ENCODE peak calls at places on chromosomes 7 and 10, in seven cellular contexts. K is heart right ventricle, H is fibroblast of the aortic adventitia, J is cerebellar cortex, Q is GM12892, E is OCI-LY7, A is HAP-1. X is an unnamed sample.

GRCh38 chr10:74179124-74179710 is 28.2 kb downstream of the ADK start:
- DNase-seq in H (no peak), K (no peak), E (no peak), Q (no peak), J (no peak), A (no peak), X (no peak)

GRCh38 chr10:97178074-97178473 is 7.7 kb downstream of the SLIT1 start:
- DNase-seq in Q (no peak), E (no peak), A (no peak), H (no peak), J (no peak), K (no peak), X (no peak)

GRCh38 chr7:95478139-95479037 is 7.4 kb upstream of the ASB4 start:
- DNase-seq in H (peak; percentile 50), J (peak; percentile 47), E (no peak), A (no peak), Q (no peak), K (no peak), X (peak; percentile 19)

GRCh38 chr10:4270116-4270515 is 485.1 kb upstream of the KLF6 start:
- DNase-seq in E (no peak), J (no peak), K (no peak), H (peak; percentile 85), Q (no peak), A (no peak), X (no peak)

GRCh38 chr10:79904671-79905321 is 44.1 kb downstream of the SFTPD start:
- DNase-seq in A (peak; percentile 61), J (peak; percentile 34), Q (no peak), H (peak; percentile 63), K (peak; percentile 80), E (no peak), X (peak; percentile 51)

GRCh38 chr7:79452032-79452494 is 1.4 kb downstream of the MAGI2 start:
- DNase-seq in J (peak; percentile 86), E (no peak), A (no peak), H (peak; percentile 91), K (peak; percentile 84), Q (no peak), X (peak; percentile 91)

GRCh38 chr7:155647302-155647701 is 2.8 kb downstream of the RBM33 start:
- DNase-seq in H (no peak), K (no peak), A (no peak), E (no peak), Q (no peak), J (no peak), X (no peak)

GRCh38 chr7:80666376-80666775 is 27.9 kb downstream of the CD36 start:
- DNase-seq in K (no peak), A (no peak), E (no peak), J (no peak), Q (no peak), H (no peak), X (no peak)

GRCh38 chr7:73647725-73648592 is 19.7 kb upstream of the VPS37D start:
- DNase-seq in K (no peak), E (no peak), J (no peak), A (no peak), H (no peak), Q (no peak), X (peak; percentile 46)

GRCh38 chr7:134330990-134331389 is 14.3 kb upstream of the SLC35B4 start:
- DNase-seq in H (no peak), E (no peak), J (no peak), A (no peak), K (no peak), Q (no peak), X (no peak)

GRCh38 chr10:98673156-98673765 is 226.5 kb upstream of the HPS1 start:
- DNase-seq in Q (no peak), E (no peak), H (no peak), A (no peak), K (no peak), J (no peak), X (no peak)

GRCh38 chr7:2807846-2808772 is 36.0 kb downstream of the GNA12 start:
- DNase-seq in Q (no peak), K (no peak), E (no peak), J (no peak), H (no peak), A (no peak), X (no peak)

GRCh38 chr7:133253522-133253882 is 624 bp downstream of the EXOC4 start:
- DNase-seq in H (peak; percentile 21), J (peak; percentile 37), K (no peak), Q (no peak), E (peak; percentile 42), A (no peak), X (no peak)

GRCh38 chr10:42932116-42932515 is 144.8 kb upstream of the RET start:
- DNase-seq in Q (no peak), E (no peak), H (no peak), K (no peak), J (no peak), A (no peak), X (no peak)

GRCh38 chr10:79229081-79229541 is 118.2 kb upstream of the PPIF start:
- DNase-seq in E (no peak), Q (no peak), J (no peak), K (no peak), A (no peak), H (no peak), X (no peak)

GRCh38 chr10:133335238-133336122 is 1.2 kb downstream of the CALY start:
- DNase-seq in K (no peak), A (no peak), J (peak; percentile 70), Q (no peak), H (peak; percentile 60), E (no peak), X (peak; percentile 81)

GRCh38 chr7:100957832-100958421 is 8.6 kb downstream of the MUC3A start:
- DNase-seq in K (no peak), Q (no peak), A (no peak), E (no peak), H (peak; percentile 23), J (no peak), X (no peak)

GRCh38 chr7:4612939-4613841 is 68.9 kb upstream of the FOXK1 start:
- DNase-seq in H (peak; percentile 56), Q (no peak), J (no peak), E (no peak), K (no peak), A (no peak), X (no peak)

GRCh38 chr7:41984888-41985287 is 252.1 kb downstream of the GLI3 start:
- DNase-seq in H (peak; percentile 59), A (no peak), E (no peak), K (no peak), Q (no peak), J (no peak), X (no peak)

GRCh38 chr10:119120413-119120867 is 16.5 kb downstream of the DENND10 start:
- DNase-seq in H (no peak), Q (no peak), A (no peak), J (no peak), E (peak; percentile 55), K (no peak), X (no peak)

GRCh38 chr7:42244828-42245227 is 7.8 kb upstream of the GLI3 start:
- DNase-seq in H (peak; percentile 86), E (no peak), Q (no peak), K (no peak), J (no peak), A (no peak), X (no peak)

GRCh38 chr10:130495891-130496642 is 359.9 kb downstream of the GLRX3 start:
- DNase-seq in H (no peak), K (no peak), J (no peak), Q (no peak), E (no peak), A (no peak), X (no peak)

GRCh38 chr7:101112233-101112632 is 14.7 kb upstream of the SERPINE1 start:
- DNase-seq in K (peak; percentile 85), A (no peak), J (no peak), H (peak; percentile 67), E (no peak), Q (no peak), X (peak; percentile 95)

GRCh38 chr7:91945476-91945875 is 4.8 kb downstream of the AKAP9 start:
- DNase-seq in K (no peak), J (no peak), Q (no peak), H (peak; percentile 54), A (no peak), E (no peak), X (no peak)

GRCh38 chr10:97888641-97889262 is 39.1 kb downstream of the GOLGA7B start:
- DNase-seq in E (no peak), Q (no peak), J (no peak), K (no peak), H (peak; percentile 13), A (no peak), X (no peak)

GRCh38 chr10:121598261-121599249 is at the start of gene FGFR2:
- DNase-seq in J (peak; percentile 75), Q (peak; percentile 40), H (peak; percentile 5), E (no peak), A (peak; percentile 80), K (peak; percentile 79), X (peak; percentile 90)